ENCODE peak calls at places on chromosomes 1 and 21, in ten cellular contexts. One of them, this sample, is unnamed.

GRCh38 chr1:100445565-100445964 is 92.4 kb upstream of the GPR88 start:
- DNase-seq in CD4-positive, alpha-beta T cell: peak
- DNase-seq in fibroblast of lung: no peak
- DNase-seq in cardiac muscle cell: no peak
- DNase-seq in endothelial cell: no peak
- DNase-seq in uterus: no peak
- DNase-seq in astrocyte of the spinal cord: no peak
- DNase-seq in GM10248: no peak
- DNase-seq in brain microvascular endothelial cell: no peak
- DNase-seq in left lung: no peak
- DNase-seq in this sample: no peak

GRCh38 chr1:168774241-168774640 is 45.2 kb upstream of the DPT start:
- DNase-seq in CD4-positive, alpha-beta T cell: no peak
- DNase-seq in fibroblast of lung: peak
- DNase-seq in cardiac muscle cell: peak
- DNase-seq in endothelial cell: no peak
- DNase-seq in uterus: peak
- DNase-seq in astrocyte of the spinal cord: no peak
- DNase-seq in GM10248: no peak
- DNase-seq in brain microvascular endothelial cell: no peak
- DNase-seq in left lung: peak
- DNase-seq in this sample: no peak

GRCh38 chr1:116986531-116987255 is 14.9 kb upstream of the CD101 start:
- DNase-seq in CD4-positive, alpha-beta T cell: peak
- DNase-seq in fibroblast of lung: no peak
- DNase-seq in cardiac muscle cell: no peak
- DNase-seq in endothelial cell: no peak
- DNase-seq in uterus: no peak
- DNase-seq in astrocyte of the spinal cord: no peak
- DNase-seq in GM10248: no peak
- DNase-seq in brain microvascular endothelial cell: no peak
- DNase-seq in left lung: no peak
- DNase-seq in this sample: no peak

GRCh38 chr1:155083865-155084721 is 5.5 kb downstream of the EFNA3 start:
- DNase-seq in CD4-positive, alpha-beta T cell: no peak
- DNase-seq in fibroblast of lung: peak
- DNase-seq in cardiac muscle cell: peak
- DNase-seq in endothelial cell: no peak
- DNase-seq in uterus: peak
- DNase-seq in astrocyte of the spinal cord: no peak
- DNase-seq in GM10248: no peak
- DNase-seq in brain microvascular endothelial cell: peak
- DNase-seq in left lung: no peak
- DNase-seq in this sample: no peak

GRCh38 chr1:10561497-10561896 is 86.7 kb downstream of the PEX14 start:
- DNase-seq in CD4-positive, alpha-beta T cell: no peak
- DNase-seq in fibroblast of lung: peak
- DNase-seq in cardiac muscle cell: peak
- DNase-seq in endothelial cell: no peak
- DNase-seq in uterus: no peak
- DNase-seq in astrocyte of the spinal cord: peak
- DNase-seq in GM10248: no peak
- DNase-seq in brain microvascular endothelial cell: no peak
- DNase-seq in left lung: no peak
- DNase-seq in this sample: no peak

GRCh38 chr1:16236091-16236494 is 890 bp downstream of the CPLANE2 start:
- DNase-seq in CD4-positive, alpha-beta T cell: peak
- DNase-seq in fibroblast of lung: no peak
- DNase-seq in cardiac muscle cell: peak
- DNase-seq in endothelial cell: no peak
- DNase-seq in uterus: no peak
- DNase-seq in astrocyte of the spinal cord: peak
- DNase-seq in GM10248: peak
- DNase-seq in brain microvascular endothelial cell: no peak
- DNase-seq in left lung: no peak
- DNase-seq in this sample: no peak

GRCh38 chr1:151512801-151513625 is 1.8 kb downstream of the CGN start:
- DNase-seq in CD4-positive, alpha-beta T cell: no peak
- DNase-seq in fibroblast of lung: no peak
- DNase-seq in cardiac muscle cell: no peak
- DNase-seq in endothelial cell: no peak
- DNase-seq in uterus: no peak
- DNase-seq in astrocyte of the spinal cord: no peak
- DNase-seq in GM10248: no peak
- DNase-seq in brain microvascular endothelial cell: no peak
- DNase-seq in left lung: peak
- DNase-seq in this sample: no peak

GRCh38 chr1:233916706-233917105 is 12.2 kb downstream of the SLC35F3 start:
- DNase-seq in CD4-positive, alpha-beta T cell: no peak
- DNase-seq in fibroblast of lung: no peak
- DNase-seq in cardiac muscle cell: no peak
- DNase-seq in endothelial cell: no peak
- DNase-seq in uterus: no peak
- DNase-seq in astrocyte of the spinal cord: peak
- DNase-seq in GM10248: no peak
- DNase-seq in brain microvascular endothelial cell: no peak
- DNase-seq in left lung: no peak
- DNase-seq in this sample: no peak

GRCh38 chr1:14103878-14104430 is 404.0 kb downstream of the PRDM2 start:
- DNase-seq in CD4-positive, alpha-beta T cell: no peak
- DNase-seq in fibroblast of lung: no peak
- DNase-seq in cardiac muscle cell: no peak
- DNase-seq in endothelial cell: no peak
- DNase-seq in uterus: no peak
- DNase-seq in astrocyte of the spinal cord: no peak
- DNase-seq in GM10248: no peak
- DNase-seq in brain microvascular endothelial cell: no peak
- DNase-seq in left lung: no peak
- DNase-seq in this sample: no peak

GRCh38 chr1:14108356-14109275 is 408.6 kb downstream of the PRDM2 start:
- DNase-seq in CD4-positive, alpha-beta T cell: no peak
- DNase-seq in fibroblast of lung: no peak
- DNase-seq in cardiac muscle cell: no peak
- DNase-seq in endothelial cell: no peak
- DNase-seq in uterus: no peak
- DNase-seq in astrocyte of the spinal cord: no peak
- DNase-seq in GM10248: no peak
- DNase-seq in brain microvascular endothelial cell: no peak
- DNase-seq in left lung: no peak
- DNase-seq in this sample: no peak

GRCh38 chr1:14109276-14109635 is 409.3 kb downstream of the PRDM2 start:
- DNase-seq in CD4-positive, alpha-beta T cell: no peak
- DNase-seq in fibroblast of lung: no peak
- DNase-seq in cardiac muscle cell: no peak
- DNase-seq in endothelial cell: no peak
- DNase-seq in uterus: no peak
- DNase-seq in astrocyte of the spinal cord: no peak
- DNase-seq in GM10248: no peak
- DNase-seq in brain microvascular endothelial cell: no peak
- DNase-seq in left lung: no peak
- DNase-seq in this sample: no peak

GRCh38 chr1:14110040-14110439 is 410.1 kb downstream of the PRDM2 start:
- DNase-seq in CD4-positive, alpha-beta T cell: no peak
- DNase-seq in fibroblast of lung: no peak
- DNase-seq in cardiac muscle cell: no peak
- DNase-seq in endothelial cell: no peak
- DNase-seq in uterus: no peak
- DNase-seq in astrocyte of the spinal cord: no peak
- DNase-seq in GM10248: no peak
- DNase-seq in brain microvascular endothelial cell: no peak
- DNase-seq in left lung: no peak
- DNase-seq in this sample: no peak

GRCh38 chr1:14106679-14107313 is 406.8 kb downstream of the PRDM2 start:
- DNase-seq in CD4-positive, alpha-beta T cell: no peak
- DNase-seq in fibroblast of lung: no peak
- DNase-seq in cardiac muscle cell: no peak
- DNase-seq in endothelial cell: no peak
- DNase-seq in uterus: no peak
- DNase-seq in astrocyte of the spinal cord: no peak
- DNase-seq in GM10248: no peak
- DNase-seq in brain microvascular endothelial cell: no peak
- DNase-seq in left lung: no peak
- DNase-seq in this sample: no peak
- TF ChIP-seq CTCF in CD4-positive, alpha-beta T cell: no peak
- TF ChIP-seq CTCF in fibroblast of lung: no peak
- TF ChIP-seq CTCF in cardiac muscle cell: no peak
- TF ChIP-seq CTCF in endothelial cell: no peak
- TF ChIP-seq CTCF in uterus: no peak
- TF ChIP-seq CTCF in astrocyte of the spinal cord: no peak
- TF ChIP-seq CTCF in GM10248: no peak
- TF ChIP-seq CTCF in brain microvascular endothelial cell: no peak
- TF ChIP-seq CTCF in left lung: no peak
- TF ChIP-seq CTCF in this sample: no peak

GRCh38 chr21:36932417-36932816 is 34.1 kb downstream of the HLCS start:
- DNase-seq in CD4-positive, alpha-beta T cell: no peak
- DNase-seq in fibroblast of lung: no peak
- DNase-seq in cardiac muscle cell: no peak
- DNase-seq in endothelial cell: no peak
- DNase-seq in uterus: no peak
- DNase-seq in astrocyte of the spinal cord: no peak
- DNase-seq in GM10248: no peak
- DNase-seq in brain microvascular endothelial cell: no peak
- DNase-seq in left lung: no peak
- DNase-seq in this sample: no peak

DNA sequence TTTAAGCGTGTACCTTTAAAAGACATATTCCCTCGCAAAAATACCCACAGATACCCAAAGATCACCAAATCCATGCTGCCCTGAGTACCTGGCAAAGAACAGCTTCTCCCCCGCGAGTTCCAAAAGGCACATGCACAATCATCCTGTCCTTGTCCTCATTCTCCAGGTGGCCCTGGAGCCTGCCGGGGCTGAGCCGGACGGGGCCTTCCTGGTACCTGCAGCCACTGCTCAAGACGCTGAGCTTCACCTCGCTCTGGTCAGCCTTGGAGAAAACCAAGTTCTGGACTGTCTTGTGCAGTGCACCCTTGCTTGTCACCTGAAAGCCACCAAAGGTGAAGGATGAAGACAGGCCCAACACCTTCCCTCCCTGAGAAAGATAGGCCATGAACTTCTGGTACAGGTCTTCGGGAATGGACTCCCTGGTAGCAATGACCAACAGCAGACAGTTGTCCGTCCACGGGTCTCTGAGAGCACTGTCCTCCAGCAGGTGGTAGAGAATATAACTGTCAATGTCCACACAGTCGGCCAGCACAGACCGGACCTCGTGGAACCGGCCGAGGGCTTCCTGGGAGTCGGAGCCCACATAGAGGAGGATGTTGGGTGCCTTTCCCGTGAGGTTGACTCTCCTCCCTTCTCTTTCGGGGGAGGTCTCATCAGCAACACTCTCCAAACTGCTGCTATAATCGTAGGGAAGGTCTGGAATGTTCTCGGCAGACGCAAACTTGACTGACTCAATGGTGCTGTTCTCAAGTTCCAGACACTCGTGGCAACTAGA is 29.9 kb downstream of the HLCS start:
- DNase-seq in CD4-positive, alpha-beta T cell: no peak
- DNase-seq in fibroblast of lung: no peak
- DNase-seq in cardiac muscle cell: no peak
- DNase-seq in endothelial cell: no peak
- DNase-seq in uterus: no peak
- DNase-seq in astrocyte of the spinal cord: no peak
- DNase-seq in GM10248: no peak
- DNase-seq in brain microvascular endothelial cell: no peak
- DNase-seq in left lung: no peak
- DNase-seq in this sample: no peak
- TF ChIP-seq CTCF in CD4-positive, alpha-beta T cell: no peak
- TF ChIP-seq CTCF in fibroblast of lung: no peak
- TF ChIP-seq CTCF in cardiac muscle cell: no peak
- TF ChIP-seq CTCF in endothelial cell: no peak
- TF ChIP-seq CTCF in uterus: no peak
- TF ChIP-seq CTCF in astrocyte of the spinal cord: no peak
- TF ChIP-seq CTCF in GM10248: no peak
- TF ChIP-seq CTCF in brain microvascular endothelial cell: no peak
- TF ChIP-seq CTCF in left lung: no peak
- TF ChIP-seq CTCF in this sample: no peak

DNA sequence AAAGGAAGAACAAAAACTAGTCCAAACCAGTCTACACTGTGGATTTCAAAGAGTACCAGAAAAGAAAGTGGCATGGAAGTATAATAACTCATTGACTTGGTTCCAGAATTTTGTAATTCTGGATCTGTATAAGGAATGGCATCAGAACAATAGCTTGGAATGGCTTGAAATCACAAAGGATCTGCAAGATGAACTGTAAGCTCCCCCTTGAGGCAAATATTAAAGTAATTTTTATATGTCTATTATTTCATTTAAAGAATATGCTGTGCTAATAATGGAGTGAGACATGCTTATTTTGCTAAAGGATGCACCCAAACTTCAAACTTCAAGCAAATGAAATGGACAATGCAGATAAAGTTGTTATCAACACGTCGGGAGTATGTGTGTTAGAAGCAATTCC is 21.3 kb downstream of the CHODL start:
- DNase-seq in CD4-positive, alpha-beta T cell: no peak
- DNase-seq in fibroblast of lung: no peak
- DNase-seq in cardiac muscle cell: no peak
- DNase-seq in endothelial cell: no peak
- DNase-seq in uterus: no peak
- DNase-seq in astrocyte of the spinal cord: no peak
- DNase-seq in GM10248: no peak
- DNase-seq in brain microvascular endothelial cell: no peak
- DNase-seq in left lung: no peak
- DNase-seq in this sample: no peak
- TF ChIP-seq CTCF in CD4-positive, alpha-beta T cell: no peak
- TF ChIP-seq CTCF in fibroblast of lung: no peak
- TF ChIP-seq CTCF in cardiac muscle cell: no peak
- TF ChIP-seq CTCF in endothelial cell: no peak
- TF ChIP-seq CTCF in uterus: no peak
- TF ChIP-seq CTCF in astrocyte of the spinal cord: no peak
- TF ChIP-seq CTCF in GM10248: no peak
- TF ChIP-seq CTCF in brain microvascular endothelial cell: no peak
- TF ChIP-seq CTCF in left lung: no peak
- TF ChIP-seq CTCF in this sample: no peak

GRCh38 chr1:35860680-35861079 is 22.3 kb upstream of the AGO1 start:
- DNase-seq in CD4-positive, alpha-beta T cell: no peak
- DNase-seq in fibroblast of lung: no peak
- DNase-seq in cardiac muscle cell: no peak
- DNase-seq in endothelial cell: no peak
- DNase-seq in uterus: no peak
- DNase-seq in astrocyte of the spinal cord: no peak
- DNase-seq in GM10248: no peak
- DNase-seq in brain microvascular endothelial cell: no peak
- DNase-seq in left lung: no peak
- DNase-seq in this sample: no peak

GRCh38 chr1:35855016-35855700 is 27.9 kb upstream of the AGO1 start:
- DNase-seq in CD4-positive, alpha-beta T cell: no peak
- DNase-seq in fibroblast of lung: no peak
- DNase-seq in cardiac muscle cell: no peak
- DNase-seq in endothelial cell: no peak
- DNase-seq in uterus: no peak
- DNase-seq in astrocyte of the spinal cord: no peak
- DNase-seq in GM10248: no peak
- DNase-seq in brain microvascular endothelial cell: no peak
- DNase-seq in left lung: no peak
- DNase-seq in this sample: no peak

GRCh38 chr1:35852241-35852640 is 30.8 kb upstream of the AGO1 start:
- DNase-seq in CD4-positive, alpha-beta T cell: no peak
- DNase-seq in fibroblast of lung: no peak
- DNase-seq in cardiac muscle cell: no peak
- DNase-seq in endothelial cell: no peak
- DNase-seq in uterus: no peak
- DNase-seq in astrocyte of the spinal cord: no peak
- DNase-seq in GM10248: no peak
- DNase-seq in brain microvascular endothelial cell: no peak
- DNase-seq in left lung: no peak
- DNase-seq in this sample: no peak

GRCh38 chr1:35856964-35857363 is 26.0 kb upstream of the AGO1 start:
- DNase-seq in CD4-positive, alpha-beta T cell: no peak
- DNase-seq in fibroblast of lung: no peak
- DNase-seq in cardiac muscle cell: no peak
- DNase-seq in endothelial cell: no peak
- DNase-seq in uterus: no peak
- DNase-seq in astrocyte of the spinal cord: no peak
- DNase-seq in GM10248: no peak
- DNase-seq in brain microvascular endothelial cell: no peak
- DNase-seq in left lung: no peak
- DNase-seq in this sample: no peak

GRCh38 chr1:35857830-35858229 is 25.2 kb upstream of the AGO1 start:
- DNase-seq in CD4-positive, alpha-beta T cell: no peak
- DNase-seq in fibroblast of lung: peak
- DNase-seq in cardiac muscle cell: peak
- DNase-seq in endothelial cell: no peak
- DNase-seq in uterus: no peak
- DNase-seq in astrocyte of the spinal cord: peak
- DNase-seq in GM10248: no peak
- DNase-seq in brain microvascular endothelial cell: peak
- DNase-seq in left lung: no peak
- DNase-seq in this sample: no peak
- TF ChIP-seq CTCF in CD4-positive, alpha-beta T cell: no peak
- TF ChIP-seq CTCF in fibroblast of lung: peak
- TF ChIP-seq CTCF in cardiac muscle cell: peak
- TF ChIP-seq CTCF in endothelial cell: no peak
- TF ChIP-seq CTCF in uterus: no peak
- TF ChIP-seq CTCF in astrocyte of the spinal cord: peak
- TF ChIP-seq CTCF in GM10248: peak
- TF ChIP-seq CTCF in brain microvascular endothelial cell: peak
- TF ChIP-seq CTCF in left lung: no peak
- TF ChIP-seq CTCF in this sample: no peak

This sample was measured in natural killer cell.